ENCODE peak calls at places on chromosomes 7 and 10, in five cellular contexts. L is activated T-cell treated with anti-CD3 and anti-CD28 coated beads, Interleukin-2, amount 50 U/mL, for 24 hours; P is CD8-positive, alpha-beta T cell; N is mesothelial cell of epicardium; Z is iPS-NIHi11. H is an unnamed sample.

GRCh38 chr10:89332092-89332633 is 4.4 kb downstream of the IFIT3 start:
- DNase-seq in Z (no peak), P (no peak), L (no peak), N (no peak), H (no peak)

GRCh38 chr10:24871501-24871900 is 80.9 kb downstream of the PRTFDC1 start:
- DNase-seq in P (no peak), Z (no peak), L (no peak), N (no peak), H (no peak)

GRCh38 chr10:133442191-133442966 is 11.4 kb upstream of the SCART1 start:
- DNase-seq in N (peak), L (no peak), Z (no peak), P (peak), H (no peak)

GRCh38 chr7:96658011-96658391 is 51.6 kb downstream of the SEM1 start:
- DNase-seq in L (no peak), Z (no peak), P (no peak), N (no peak), H (no peak)

GRCh38 chr7:101817031-101817929 is at the start of gene CUX1:
- DNase-seq in Z (peak), L (peak), P (peak), N (peak), H (peak)

GRCh38 chr10:119104653-119105024 is 726 bp downstream of the DENND10 start:
- DNase-seq in L (peak), Z (no peak), N (no peak), P (no peak), H (no peak)

GRCh38 chr10:110619514-110619913 is 24.6 kb upstream of the RBM20 start:
- DNase-seq in N (no peak), P (no peak), Z (no peak), L (no peak), H (no peak)

GRCh38 chr10:114575417-114576131 is 82.5 kb downstream of the ABLIM1 start:
- DNase-seq in Z (no peak), P (no peak), L (no peak), N (no peak), H (no peak)

GRCh38 chr10:86836044-86836443 is 79.6 kb downstream of the BMPR1A start:
- DNase-seq in P (no peak), N (no peak), Z (no peak), L (no peak), H (no peak)

GRCh38 chr7:73423519-73424485 is 9.8 kb upstream of the FZD9 start:
- DNase-seq in L (no peak), Z (peak), N (no peak), P (no peak), H (peak)